ENCODE peak calls at places on chromosome 7, in ten cellular contexts. One of them, this sample, is unnamed.

GRCh38 chr7:157445956-157446295 is 109.1 kb downstream of the DNAJB6 start:
- DNase-seq in CD4-positive, alpha-beta memory T cell: no peak
- DNase-seq in stimulated activated CD8-positive, alpha-beta memory T cell treated with anti-CD3 and anti-CD28 coated beads, Interleukin-12 subunit alpha, Interleukin-12 subunit beta, amount 100 ng/mL, for 1 hour: no peak
- DNase-seq in pancreas: no peak
- DNase-seq in endothelial cell: no peak
- DNase-seq in WTC11: no peak
- DNase-seq in midbrain: no peak
- DNase-seq in right atrium auricular region: peak; percentile 23
- DNase-seq in NCI-H2081: no peak
- DNase-seq in naive thymus-derived CD8-positive, alpha-beta T cell: no peak
- DNase-seq in this sample: no peak

GRCh38 chr7:80940539-80941205 is 21.8 kb upstream of the SEMA3C start:
- DNase-seq in NCI-H2081: no peak
- DNase-seq in naive thymus-derived CD8-positive, alpha-beta T cell: no peak
- DNase-seq in right atrium auricular region: no peak
- DNase-seq in stimulated activated CD8-positive, alpha-beta memory T cell treated with anti-CD3 and anti-CD28 coated beads, Interleukin-12 subunit alpha, Interleukin-12 subunit beta, amount 100 ng/mL, for 1 hour: no peak
- DNase-seq in pancreas: no peak
- DNase-seq in endothelial cell: no peak
- DNase-seq in midbrain: no peak
- DNase-seq in WTC11: no peak
- DNase-seq in CD4-positive, alpha-beta memory T cell: no peak
- DNase-seq in this sample: no peak

GRCh38 chr7:116802144-116802747 is 60.1 kb upstream of the CAPZA2 start:
- DNase-seq in stimulated activated CD8-positive, alpha-beta memory T cell treated with anti-CD3 and anti-CD28 coated beads, Interleukin-12 subunit alpha, Interleukin-12 subunit beta, amount 100 ng/mL, for 1 hour: no peak
- DNase-seq in naive thymus-derived CD8-positive, alpha-beta T cell: no peak
- DNase-seq in endothelial cell: no peak
- DNase-seq in midbrain: no peak
- DNase-seq in WTC11: no peak
- DNase-seq in right atrium auricular region: no peak
- DNase-seq in pancreas: no peak
- DNase-seq in NCI-H2081: no peak
- DNase-seq in CD4-positive, alpha-beta memory T cell: no peak
- DNase-seq in this sample: no peak

GRCh38 chr7:110157631-110158362 is 933.1 kb upstream of the LRRN3 start:
- DNase-seq in naive thymus-derived CD8-positive, alpha-beta T cell: no peak
- DNase-seq in right atrium auricular region: no peak
- DNase-seq in WTC11: no peak
- DNase-seq in midbrain: no peak
- DNase-seq in stimulated activated CD8-positive, alpha-beta memory T cell treated with anti-CD3 and anti-CD28 coated beads, Interleukin-12 subunit alpha, Interleukin-12 subunit beta, amount 100 ng/mL, for 1 hour: no peak
- DNase-seq in CD4-positive, alpha-beta memory T cell: no peak
- DNase-seq in pancreas: no peak
- DNase-seq in endothelial cell: no peak
- DNase-seq in NCI-H2081: no peak
- DNase-seq in this sample: no peak

GRCh38 chr7:141945356-141945755 is 1.4 kb downstream of the CLEC5A start:
- DNase-seq in pancreas: no peak
- DNase-seq in naive thymus-derived CD8-positive, alpha-beta T cell: no peak
- DNase-seq in stimulated activated CD8-positive, alpha-beta memory T cell treated with anti-CD3 and anti-CD28 coated beads, Interleukin-12 subunit alpha, Interleukin-12 subunit beta, amount 100 ng/mL, for 1 hour: no peak
- DNase-seq in CD4-positive, alpha-beta memory T cell: no peak
- DNase-seq in midbrain: no peak
- DNase-seq in right atrium auricular region: no peak
- DNase-seq in WTC11: no peak
- DNase-seq in endothelial cell: no peak
- DNase-seq in NCI-H2081: no peak
- DNase-seq in this sample: no peak

GRCh38 chr7:45692031-45692430 is 117.9 kb downstream of the ADCY1 start:
- DNase-seq in NCI-H2081: no peak
- DNase-seq in stimulated activated CD8-positive, alpha-beta memory T cell treated with anti-CD3 and anti-CD28 coated beads, Interleukin-12 subunit alpha, Interleukin-12 subunit beta, amount 100 ng/mL, for 1 hour: no peak
- DNase-seq in midbrain: no peak
- DNase-seq in CD4-positive, alpha-beta memory T cell: no peak
- DNase-seq in right atrium auricular region: no peak
- DNase-seq in WTC11: no peak
- DNase-seq in naive thymus-derived CD8-positive, alpha-beta T cell: no peak
- DNase-seq in pancreas: no peak
- DNase-seq in endothelial cell: no peak
- DNase-seq in this sample: no peak

GRCh38 chr7:99310004-99310403 is 15.7 kb upstream of the ARPC1A start:
- DNase-seq in naive thymus-derived CD8-positive, alpha-beta T cell: no peak
- DNase-seq in right atrium auricular region: no peak
- DNase-seq in CD4-positive, alpha-beta memory T cell: no peak
- DNase-seq in endothelial cell: no peak
- DNase-seq in midbrain: no peak
- DNase-seq in WTC11: no peak
- DNase-seq in pancreas: no peak
- DNase-seq in stimulated activated CD8-positive, alpha-beta memory T cell treated with anti-CD3 and anti-CD28 coated beads, Interleukin-12 subunit alpha, Interleukin-12 subunit beta, amount 100 ng/mL, for 1 hour: no peak
- DNase-seq in NCI-H2081: no peak
- DNase-seq in this sample: no peak

GRCh38 chr7:54837761-54838539 is 78.9 kb upstream of the SEC61G start:
- DNase-seq in naive thymus-derived CD8-positive, alpha-beta T cell: no peak
- DNase-seq in midbrain: no peak
- DNase-seq in pancreas: no peak
- DNase-seq in right atrium auricular region: no peak
- DNase-seq in WTC11: no peak
- DNase-seq in stimulated activated CD8-positive, alpha-beta memory T cell treated with anti-CD3 and anti-CD28 coated beads, Interleukin-12 subunit alpha, Interleukin-12 subunit beta, amount 100 ng/mL, for 1 hour: no peak
- DNase-seq in CD4-positive, alpha-beta memory T cell: no peak
- DNase-seq in endothelial cell: no peak
- DNase-seq in NCI-H2081: no peak
- DNase-seq in this sample: no peak

GRCh38 chr7:74542558-74543117 is 88.9 kb downstream of the GTF2IRD1 start:
- DNase-seq in pancreas: peak; percentile 63
- DNase-seq in stimulated activated CD8-positive, alpha-beta memory T cell treated with anti-CD3 and anti-CD28 coated beads, Interleukin-12 subunit alpha, Interleukin-12 subunit beta, amount 100 ng/mL, for 1 hour: no peak
- DNase-seq in WTC11: no peak
- DNase-seq in midbrain: peak; percentile 18
- DNase-seq in CD4-positive, alpha-beta memory T cell: no peak
- DNase-seq in endothelial cell: no peak
- DNase-seq in right atrium auricular region: peak; percentile 65
- DNase-seq in naive thymus-derived CD8-positive, alpha-beta T cell: no peak
- DNase-seq in NCI-H2081: peak; percentile 91
- DNase-seq in this sample: no peak

GRCh38 chr7:99707096-99707495 is 27.3 kb upstream of the CYP3A5 start:
- DNase-seq in pancreas: no peak
- DNase-seq in right atrium auricular region: no peak
- DNase-seq in WTC11: no peak
- DNase-seq in naive thymus-derived CD8-positive, alpha-beta T cell: no peak
- DNase-seq in stimulated activated CD8-positive, alpha-beta memory T cell treated with anti-CD3 and anti-CD28 coated beads, Interleukin-12 subunit alpha, Interleukin-12 subunit beta, amount 100 ng/mL, for 1 hour: no peak
- DNase-seq in endothelial cell: no peak
- DNase-seq in NCI-H2081: no peak
- DNase-seq in CD4-positive, alpha-beta memory T cell: no peak
- DNase-seq in midbrain: no peak
- DNase-seq in this sample: no peak

GRCh38 chr7:90889644-90890043 is 293.5 kb downstream of the CDK14 start:
- DNase-seq in WTC11: no peak
- DNase-seq in stimulated activated CD8-positive, alpha-beta memory T cell treated with anti-CD3 and anti-CD28 coated beads, Interleukin-12 subunit alpha, Interleukin-12 subunit beta, amount 100 ng/mL, for 1 hour: no peak
- DNase-seq in naive thymus-derived CD8-positive, alpha-beta T cell: no peak
- DNase-seq in CD4-positive, alpha-beta memory T cell: no peak
- DNase-seq in NCI-H2081: no peak
- DNase-seq in pancreas: no peak
- DNase-seq in midbrain: no peak
- DNase-seq in right atrium auricular region: no peak
- DNase-seq in endothelial cell: no peak
- DNase-seq in this sample: no peak

GRCh38 chr7:99834382-99834781 is 6.6 kb downstream of the CYP3A43 start:
- DNase-seq in endothelial cell: no peak
- DNase-seq in midbrain: no peak
- DNase-seq in CD4-positive, alpha-beta memory T cell: no peak
- DNase-seq in WTC11: no peak
- DNase-seq in NCI-H2081: no peak
- DNase-seq in right atrium auricular region: no peak
- DNase-seq in stimulated activated CD8-positive, alpha-beta memory T cell treated with anti-CD3 and anti-CD28 coated beads, Interleukin-12 subunit alpha, Interleukin-12 subunit beta, amount 100 ng/mL, for 1 hour: no peak
- DNase-seq in pancreas: no peak
- DNase-seq in naive thymus-derived CD8-positive, alpha-beta T cell: no peak
- DNase-seq in this sample: no peak

GRCh38 chr7:122010116-122010515 is 133.9 kb downstream of the AASS start:
- DNase-seq in NCI-H2081: no peak
- DNase-seq in stimulated activated CD8-positive, alpha-beta memory T cell treated with anti-CD3 and anti-CD28 coated beads, Interleukin-12 subunit alpha, Interleukin-12 subunit beta, amount 100 ng/mL, for 1 hour: no peak
- DNase-seq in naive thymus-derived CD8-positive, alpha-beta T cell: no peak
- DNase-seq in WTC11: no peak
- DNase-seq in CD4-positive, alpha-beta memory T cell: no peak
- DNase-seq in pancreas: no peak
- DNase-seq in midbrain: no peak
- DNase-seq in right atrium auricular region: no peak
- DNase-seq in endothelial cell: no peak
- DNase-seq in this sample: no peak

GRCh38 chr7:70178206-70178605 is 579.9 kb downstream of the AUTS2 start:
- DNase-seq in midbrain: no peak
- DNase-seq in naive thymus-derived CD8-positive, alpha-beta T cell: no peak
- DNase-seq in stimulated activated CD8-positive, alpha-beta memory T cell treated with anti-CD3 and anti-CD28 coated beads, Interleukin-12 subunit alpha, Interleukin-12 subunit beta, amount 100 ng/mL, for 1 hour: no peak
- DNase-seq in CD4-positive, alpha-beta memory T cell: no peak
- DNase-seq in endothelial cell: no peak
- DNase-seq in WTC11: no peak
- DNase-seq in NCI-H2081: no peak
- DNase-seq in pancreas: no peak
- DNase-seq in right atrium auricular region: no peak
- DNase-seq in this sample: no peak

GRCh38 chr7:2272031-2272430 is 30.0 kb downstream of the NUDT1 start:
- DNase-seq in stimulated activated CD8-positive, alpha-beta memory T cell treated with anti-CD3 and anti-CD28 coated beads, Interleukin-12 subunit alpha, Interleukin-12 subunit beta, amount 100 ng/mL, for 1 hour: no peak
- DNase-seq in pancreas: no peak
- DNase-seq in endothelial cell: no peak
- DNase-seq in right atrium auricular region: no peak
- DNase-seq in WTC11: no peak
- DNase-seq in CD4-positive, alpha-beta memory T cell: no peak
- DNase-seq in naive thymus-derived CD8-positive, alpha-beta T cell: no peak
- DNase-seq in NCI-H2081: no peak
- DNase-seq in midbrain: peak; percentile 22
- DNase-seq in this sample: no peak

GRCh38 chr7:82015751-82016150 is 245.9 kb upstream of the HGF start:
- DNase-seq in right atrium auricular region: no peak
- DNase-seq in pancreas: no peak
- DNase-seq in CD4-positive, alpha-beta memory T cell: no peak
- DNase-seq in midbrain: no peak
- DNase-seq in stimulated activated CD8-positive, alpha-beta memory T cell treated with anti-CD3 and anti-CD28 coated beads, Interleukin-12 subunit alpha, Interleukin-12 subunit beta, amount 100 ng/mL, for 1 hour: no peak
- DNase-seq in naive thymus-derived CD8-positive, alpha-beta T cell: no peak
- DNase-seq in NCI-H2081: no peak
- DNase-seq in endothelial cell: no peak
- DNase-seq in WTC11: no peak
- DNase-seq in this sample: no peak

GRCh38 chr7:117857718-117858117 is 15.5 kb downstream of the CTTNBP2 start:
- DNase-seq in pancreas: no peak
- DNase-seq in endothelial cell: no peak
- DNase-seq in stimulated activated CD8-positive, alpha-beta memory T cell treated with anti-CD3 and anti-CD28 coated beads, Interleukin-12 subunit alpha, Interleukin-12 subunit beta, amount 100 ng/mL, for 1 hour: no peak
- DNase-seq in CD4-positive, alpha-beta memory T cell: no peak
- DNase-seq in right atrium auricular region: no peak
- DNase-seq in naive thymus-derived CD8-positive, alpha-beta T cell: no peak
- DNase-seq in WTC11: no peak
- DNase-seq in midbrain: no peak
- DNase-seq in NCI-H2081: no peak
- DNase-seq in this sample: no peak

GRCh38 chr7:26616235-26616634 is 248.2 kb downstream of the SKAP2 start:
- DNase-seq in stimulated activated CD8-positive, alpha-beta memory T cell treated with anti-CD3 and anti-CD28 coated beads, Interleukin-12 subunit alpha, Interleukin-12 subunit beta, amount 100 ng/mL, for 1 hour: no peak
- DNase-seq in CD4-positive, alpha-beta memory T cell: no peak
- DNase-seq in right atrium auricular region: no peak
- DNase-seq in NCI-H2081: no peak
- DNase-seq in pancreas: no peak
- DNase-seq in WTC11: no peak
- DNase-seq in naive thymus-derived CD8-positive, alpha-beta T cell: no peak
- DNase-seq in endothelial cell: no peak
- DNase-seq in midbrain: no peak
- DNase-seq in this sample: no peak

GRCh38 chr7:91263359-91264082 is 712 bp upstream of the FZD1 start:
- DNase-seq in naive thymus-derived CD8-positive, alpha-beta T cell: no peak
- DNase-seq in NCI-H2081: peak; percentile 35
- DNase-seq in midbrain: peak; percentile 47
- DNase-seq in WTC11: peak; percentile 47
- DNase-seq in right atrium auricular region: no peak
- DNase-seq in CD4-positive, alpha-beta memory T cell: no peak
- DNase-seq in stimulated activated CD8-positive, alpha-beta memory T cell treated with anti-CD3 and anti-CD28 coated beads, Interleukin-12 subunit alpha, Interleukin-12 subunit beta, amount 100 ng/mL, for 1 hour: no peak
- DNase-seq in pancreas: peak; percentile 65
- DNase-seq in endothelial cell: peak; percentile 34
- DNase-seq in this sample: no peak

GRCh38 chr7:102289051-102289450 is 2.4 kb downstream of the SH2B2 start:
- DNase-seq in pancreas: no peak
- DNase-seq in WTC11: no peak
- DNase-seq in midbrain: no peak
- DNase-seq in NCI-H2081: no peak
- DNase-seq in naive thymus-derived CD8-positive, alpha-beta T cell: no peak
- DNase-seq in endothelial cell: no peak
- DNase-seq in CD4-positive, alpha-beta memory T cell: no peak
- DNase-seq in right atrium auricular region: no peak
- DNase-seq in stimulated activated CD8-positive, alpha-beta memory T cell treated with anti-CD3 and anti-CD28 coated beads, Interleukin-12 subunit alpha, Interleukin-12 subunit beta, amount 100 ng/mL, for 1 hour: no peak
- DNase-seq in this sample: no peak

GRCh38 chr7:12025246-12025645 is 185.8 kb upstream of the TMEM106B start:
- DNase-seq in pancreas: no peak
- DNase-seq in NCI-H2081: no peak
- DNase-seq in endothelial cell: no peak
- DNase-seq in right atrium auricular region: no peak
- DNase-seq in CD4-positive, alpha-beta memory T cell: no peak
- DNase-seq in naive thymus-derived CD8-positive, alpha-beta T cell: no peak
- DNase-seq in midbrain: no peak
- DNase-seq in WTC11: no peak
- DNase-seq in stimulated activated CD8-positive, alpha-beta memory T cell treated with anti-CD3 and anti-CD28 coated beads, Interleukin-12 subunit alpha, Interleukin-12 subunit beta, amount 100 ng/mL, for 1 hour: no peak
- DNase-seq in this sample: no peak

GRCh38 chr7:158995514-158995913 is 139.2 kb downstream of the DYNC2I1 start:
- DNase-seq in right atrium auricular region: no peak
- DNase-seq in endothelial cell: no peak
- DNase-seq in NCI-H2081: no peak
- DNase-seq in midbrain: no peak
- DNase-seq in naive thymus-derived CD8-positive, alpha-beta T cell: no peak
- DNase-seq in WTC11: no peak
- DNase-seq in pancreas: no peak
- DNase-seq in CD4-positive, alpha-beta memory T cell: no peak
- DNase-seq in stimulated activated CD8-positive, alpha-beta memory T cell treated with anti-CD3 and anti-CD28 coated beads, Interleukin-12 subunit alpha, Interleukin-12 subunit beta, amount 100 ng/mL, for 1 hour: no peak
- DNase-seq in this sample: no peak

GRCh38 chr7:2307690-2308107 is 6.5 kb downstream of the SNX8 start:
- DNase-seq in midbrain: no peak
- DNase-seq in CD4-positive, alpha-beta memory T cell: no peak
- DNase-seq in naive thymus-derived CD8-positive, alpha-beta T cell: no peak
- DNase-seq in right atrium auricular region: no peak
- DNase-seq in WTC11: no peak
- DNase-seq in pancreas: no peak
- DNase-seq in stimulated activated CD8-positive, alpha-beta memory T cell treated with anti-CD3 and anti-CD28 coated beads, Interleukin-12 subunit alpha, Interleukin-12 subunit beta, amount 100 ng/mL, for 1 hour: no peak
- DNase-seq in NCI-H2081: no peak
- DNase-seq in endothelial cell: no peak
- DNase-seq in this sample: no peak

GRCh38 chr7:74043523-74043951 is 15.6 kb downstream of the ELN start:
- DNase-seq in pancreas: peak; percentile 64
- DNase-seq in right atrium auricular region: no peak
- DNase-seq in CD4-positive, alpha-beta memory T cell: no peak
- DNase-seq in naive thymus-derived CD8-positive, alpha-beta T cell: no peak
- DNase-seq in stimulated activated CD8-positive, alpha-beta memory T cell treated with anti-CD3 and anti-CD28 coated beads, Interleukin-12 subunit alpha, Interleukin-12 subunit beta, amount 100 ng/mL, for 1 hour: no peak
- DNase-seq in NCI-H2081: peak; percentile 87
- DNase-seq in midbrain: no peak
- DNase-seq in endothelial cell: no peak
- DNase-seq in WTC11: peak; percentile 50
- DNase-seq in this sample: no peak

GRCh38 chr7:98294798-98295382 is 13.4 kb downstream of the BRI3 start:
- DNase-seq in pancreas: peak; percentile 89
- DNase-seq in stimulated activated CD8-positive, alpha-beta memory T cell treated with anti-CD3 and anti-CD28 coated beads, Interleukin-12 subunit alpha, Interleukin-12 subunit beta, amount 100 ng/mL, for 1 hour: no peak
- DNase-seq in NCI-H2081: peak; percentile 89
- DNase-seq in right atrium auricular region: no peak
- DNase-seq in midbrain: no peak
- DNase-seq in endothelial cell: peak; percentile 83
- DNase-seq in naive thymus-derived CD8-positive, alpha-beta T cell: no peak
- DNase-seq in WTC11: peak; percentile 87
- DNase-seq in CD4-positive, alpha-beta memory T cell: no peak
- DNase-seq in this sample: no peak